ENCODE peak calls at places on chromosomes 2 and 18, in five cellular contexts. One of them, this sample, is unnamed.

GRCh38 chr2:150091896-150092295 is 395.6 kb downstream of the RND3 start:
- DNase-seq in ovary: no peak
- DNase-seq in transverse colon: no peak
- DNase-seq in testis: no peak
- DNase-seq in thyroid gland: no peak
- DNase-seq in this sample: no peak

GRCh38 chr2:208186465-208186864 is 3.4 kb downstream of the C2orf80 start:
- DNase-seq in ovary: no peak
- DNase-seq in transverse colon: no peak
- DNase-seq in testis: no peak
- DNase-seq in thyroid gland: no peak
- DNase-seq in this sample: no peak

GRCh38 chr18:413263-413662 is 87.2 kb downstream of the COLEC12 start:
- DNase-seq in ovary: no peak
- DNase-seq in transverse colon: no peak
- DNase-seq in testis: no peak
- DNase-seq in thyroid gland: no peak
- DNase-seq in this sample: no peak

GRCh38 chr2:188291142-188291616 is 495 bp upstream of the GULP1 start:
- DNase-seq in ovary: no peak
- DNase-seq in transverse colon: peak
- DNase-seq in testis: no peak
- DNase-seq in thyroid gland: peak
- DNase-seq in this sample: peak

GRCh38 chr18:6113650-6114049 is 218.3 kb upstream of the TMEM200C start:
- DNase-seq in ovary: no peak
- DNase-seq in transverse colon: no peak
- DNase-seq in testis: no peak
- DNase-seq in thyroid gland: no peak
- DNase-seq in this sample: no peak

GRCh38 chr2:233092446-233093438 is 32.6 kb downstream of the INPP5D start:
- DNase-seq in ovary: no peak
- DNase-seq in transverse colon: no peak
- DNase-seq in testis: no peak
- DNase-seq in thyroid gland: no peak
- DNase-seq in this sample: no peak

GRCh38 chr2:157587576-157587975 is 41.1 kb downstream of the ACVR1C start:
- DNase-seq in ovary: no peak
- DNase-seq in transverse colon: no peak
- DNase-seq in testis: no peak
- DNase-seq in thyroid gland: no peak
- DNase-seq in this sample: no peak

GRCh38 chr18:45171575-45172225 is 443.6 kb upstream of the SLC14A2 start:
- DNase-seq in ovary: no peak
- DNase-seq in transverse colon: no peak
- DNase-seq in testis: no peak
- DNase-seq in thyroid gland: no peak
- DNase-seq in this sample: no peak

GRCh38 chr2:129431881-129432280 is 547.6 kb upstream of the RAB6C start:
- DNase-seq in ovary: no peak
- DNase-seq in transverse colon: no peak
- DNase-seq in testis: no peak
- DNase-seq in thyroid gland: no peak
- DNase-seq in this sample: no peak

GRCh38 chr2:144747571-144747970 is 227.7 kb upstream of the ZEB2 start:
- DNase-seq in ovary: no peak
- DNase-seq in transverse colon: no peak
- DNase-seq in testis: no peak
- DNase-seq in thyroid gland: no peak
- DNase-seq in this sample: no peak

GRCh38 chr2:168427451-168427850 is 28.6 kb upstream of the CERS6 start:
- DNase-seq in ovary: no peak
- DNase-seq in transverse colon: no peak
- DNase-seq in testis: no peak
- DNase-seq in thyroid gland: no peak
- DNase-seq in this sample: no peak

GRCh38 chr2:127105656-127106456 is 1.1 kb downstream of the BIN1 start:
- DNase-seq in ovary: peak
- DNase-seq in transverse colon: peak
- DNase-seq in testis: no peak
- DNase-seq in thyroid gland: peak
- DNase-seq in this sample: no peak

GRCh38 chr2:142041105-142041504 is 89.7 kb downstream of the LRP1B start:
- DNase-seq in ovary: no peak
- DNase-seq in transverse colon: no peak
- DNase-seq in testis: no peak
- DNase-seq in thyroid gland: no peak
- DNase-seq in this sample: no peak

GRCh38 chr2:143802242-143802641 is 673.0 kb downstream of the ARHGAP15 start:
- DNase-seq in ovary: no peak
- DNase-seq in transverse colon: no peak
- DNase-seq in testis: no peak
- DNase-seq in thyroid gland: no peak
- DNase-seq in this sample: no peak

GRCh38 chr18:23890589-23890988 is 124.0 kb upstream of the TTC39C start:
- DNase-seq in ovary: no peak
- DNase-seq in transverse colon: no peak
- DNase-seq in testis: no peak
- DNase-seq in thyroid gland: no peak
- DNase-seq in this sample: no peak

GRCh38 chr18:75784413-75784812 is 356.9 kb upstream of the SMIM21 start:
- DNase-seq in ovary: no peak
- DNase-seq in transverse colon: no peak
- DNase-seq in testis: no peak
- DNase-seq in thyroid gland: no peak
- DNase-seq in this sample: no peak

GRCh38 chr2:36655456-36655855 is 41.1 kb upstream of the VIT start:
- DNase-seq in ovary: no peak
- DNase-seq in transverse colon: no peak
- DNase-seq in testis: peak
- DNase-seq in thyroid gland: no peak
- DNase-seq in this sample: no peak

GRCh38 chr2:223075301-223076270 is 23.6 kb downstream of the KCNE4 start:
- DNase-seq in ovary: no peak
- DNase-seq in transverse colon: no peak
- DNase-seq in testis: no peak
- DNase-seq in thyroid gland: no peak
- DNase-seq in this sample: no peak

DNA sequence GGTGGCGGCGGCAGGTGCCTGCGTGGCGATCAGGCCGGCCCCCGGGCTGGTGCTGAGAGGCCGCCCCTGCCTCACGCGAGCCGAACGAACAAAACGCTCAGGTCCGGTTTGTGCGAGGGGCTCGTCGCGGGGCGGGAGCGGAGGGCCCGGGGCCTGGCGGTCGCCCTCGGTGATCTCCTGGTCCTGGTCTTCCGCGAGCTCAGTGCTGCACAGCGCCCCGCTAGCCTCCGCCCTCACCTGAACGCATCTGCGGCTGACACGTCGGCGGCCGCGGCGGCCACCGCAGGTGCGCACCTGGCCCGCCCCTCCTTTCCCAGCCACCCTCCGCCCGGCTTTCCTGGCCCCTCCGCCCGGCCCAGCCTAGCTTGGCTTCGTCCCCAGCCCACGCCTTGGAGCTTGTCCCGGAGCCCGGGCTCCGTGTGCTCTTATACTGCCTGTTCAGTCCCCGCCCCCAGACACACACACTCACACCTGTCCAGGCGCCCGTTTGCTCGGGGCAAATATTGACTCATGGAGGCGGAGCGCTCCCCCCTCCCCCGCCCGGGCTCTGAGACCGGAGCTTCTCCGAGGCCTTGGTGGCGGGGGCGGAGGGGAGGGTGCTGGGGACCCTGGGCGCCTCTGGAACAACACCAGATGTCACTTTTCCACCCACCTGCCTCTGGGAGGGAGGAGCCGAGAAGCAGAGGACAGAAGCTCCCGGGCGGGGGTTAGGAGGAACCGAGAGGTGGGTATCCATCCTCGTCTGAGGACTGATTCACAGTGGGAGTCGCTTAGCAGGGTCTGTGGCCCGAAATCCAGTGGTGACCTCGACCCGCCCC is 8.6 kb upstream of the CRYBA2 start:
- DNase-seq in ovary: no peak
- DNase-seq in transverse colon: peak
- DNase-seq in testis: no peak
- DNase-seq in thyroid gland: peak
- DNase-seq in this sample: peak
- TF ChIP-seq POLR2A in ovary: no peak
- TF ChIP-seq POLR2A in transverse colon: peak
- TF ChIP-seq POLR2A in testis: no peak
- TF ChIP-seq POLR2A in thyroid gland: no peak
- TF ChIP-seq POLR2A in this sample: peak

GRCh38 chr2:60439219-60439974 is 114.1 kb downstream of the BCL11A start:
- DNase-seq in ovary: no peak
- DNase-seq in transverse colon: peak
- DNase-seq in testis: peak
- DNase-seq in thyroid gland: no peak
- DNase-seq in this sample: peak
- TF ChIP-seq POLR2A in ovary: no peak
- TF ChIP-seq POLR2A in transverse colon: no peak
- TF ChIP-seq POLR2A in testis: no peak
- TF ChIP-seq POLR2A in thyroid gland: no peak
- TF ChIP-seq POLR2A in this sample: no peak

DNA sequence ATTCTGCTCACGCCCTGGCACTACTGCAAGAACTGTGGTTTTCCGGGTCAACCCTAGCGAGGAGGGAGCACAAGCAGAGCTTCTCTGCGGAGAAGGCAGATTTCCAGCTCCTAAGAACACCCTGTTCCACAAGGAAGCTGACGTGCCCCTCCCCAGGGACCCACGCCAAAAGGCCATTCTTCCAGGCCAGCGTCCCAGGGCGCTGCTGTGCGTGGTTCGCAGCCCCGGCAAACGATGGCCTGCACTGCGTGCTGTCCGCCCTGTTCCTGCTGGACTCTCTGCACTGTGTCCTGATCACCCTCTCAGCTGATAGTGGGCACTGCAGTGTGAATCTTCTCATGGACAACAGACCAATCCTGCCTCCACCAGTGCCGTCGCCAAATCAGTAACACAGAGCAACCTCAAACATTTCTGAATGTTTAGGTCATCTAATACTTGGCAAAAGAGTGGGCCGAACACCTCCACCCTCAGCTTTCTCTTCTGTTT is 49.1 kb downstream of the ADI1 start:
- DNase-seq in ovary: peak
- DNase-seq in transverse colon: no peak
- DNase-seq in testis: peak
- DNase-seq in thyroid gland: no peak
- DNase-seq in this sample: peak
- TF ChIP-seq POLR2A in ovary: no peak
- TF ChIP-seq POLR2A in transverse colon: no peak
- TF ChIP-seq POLR2A in testis: no peak
- TF ChIP-seq POLR2A in thyroid gland: no peak
- TF ChIP-seq POLR2A in this sample: no peak

GRCh38 chr2:32775954-32776353 is 148.1 kb downstream of the TTC27 start:
- DNase-seq in ovary: no peak
- DNase-seq in transverse colon: no peak
- DNase-seq in testis: no peak
- DNase-seq in thyroid gland: no peak
- DNase-seq in this sample: no peak
- TF ChIP-seq POLR2A in ovary: no peak
- TF ChIP-seq POLR2A in transverse colon: no peak
- TF ChIP-seq POLR2A in testis: no peak
- TF ChIP-seq POLR2A in thyroid gland: no peak
- TF ChIP-seq POLR2A in this sample: no peak

GRCh38 chr2:227406177-227407031 is 18.7 kb upstream of the SCYGR1 start:
- DNase-seq in ovary: peak
- DNase-seq in transverse colon: peak
- DNase-seq in testis: peak
- DNase-seq in thyroid gland: peak
- DNase-seq in this sample: peak
- TF ChIP-seq POLR2A in ovary: no peak
- TF ChIP-seq POLR2A in transverse colon: no peak
- TF ChIP-seq POLR2A in testis: no peak
- TF ChIP-seq POLR2A in thyroid gland: no peak
- TF ChIP-seq POLR2A in this sample: no peak

DNA sequence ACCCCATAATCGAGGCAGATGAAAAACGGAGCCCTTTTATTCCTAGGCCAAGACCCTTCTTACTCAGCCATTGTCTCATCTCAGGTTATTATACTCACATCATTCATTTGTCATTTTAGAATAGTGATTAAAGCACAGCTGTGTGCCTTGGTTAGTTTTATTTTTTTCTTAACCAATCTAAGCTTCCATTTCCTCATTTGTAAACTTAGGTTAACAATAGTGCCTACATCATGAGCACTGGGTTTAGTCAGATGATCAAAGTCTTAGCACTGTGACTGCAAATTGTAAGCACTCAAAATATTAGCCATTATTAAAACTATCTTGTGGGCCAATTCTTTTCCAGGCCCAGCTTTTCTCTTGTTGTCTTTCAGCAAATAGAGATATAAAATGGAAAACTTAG is 21.3 kb upstream of the GALNT3 start:
- DNase-seq in ovary: no peak
- DNase-seq in transverse colon: no peak
- DNase-seq in testis: no peak
- DNase-seq in thyroid gland: no peak
- DNase-seq in this sample: no peak
- TF ChIP-seq POLR2A in ovary: no peak
- TF ChIP-seq POLR2A in transverse colon: no peak
- TF ChIP-seq POLR2A in testis: no peak
- TF ChIP-seq POLR2A in thyroid gland: no peak
- TF ChIP-seq POLR2A in this sample: no peak

GRCh38 chr2:27717070-27717453 is 53.4 kb downstream of the SLC4A1AP start:
- DNase-seq in ovary: no peak
- DNase-seq in transverse colon: no peak
- DNase-seq in testis: peak
- DNase-seq in thyroid gland: no peak
- DNase-seq in this sample: no peak
- TF ChIP-seq POLR2A in ovary: no peak
- TF ChIP-seq POLR2A in transverse colon: no peak
- TF ChIP-seq POLR2A in testis: no peak
- TF ChIP-seq POLR2A in thyroid gland: no peak
- TF ChIP-seq POLR2A in this sample: no peak